ENCODE peak calls at places on chromosomes 1 and 21, in seven cellular contexts. I is sigmoid colon, Z is IMR-90, C is stomach, E is upper lobe of left lung, F is A549, X is heart left ventricle. A is an unnamed sample.

GRCh38 chr1:100734716-100735115 is 15.2 kb downstream of the VCAM1 start:
- DNase-seq in I (no peak), Z (peak), C (no peak), E (no peak), F (no peak), X (no peak), A (no peak)

GRCh38 chr1:54397090-54397591 is 9.1 kb downstream of the SSBP3 start:
- DNase-seq in I (no peak), Z (no peak), C (peak), E (no peak), F (no peak), X (peak), A (no peak)

GRCh38 chr1:220224033-220224432 is 48.2 kb downstream of the RAB3GAP2 start:
- DNase-seq in I (no peak), Z (no peak), C (no peak), E (no peak), F (no peak), X (no peak), A (no peak)

GRCh38 chr1:248618878-248619277 is 16.0 kb downstream of the OR2T11 start:
- DNase-seq in I (no peak), Z (peak), C (peak), E (peak), F (peak), X (peak), A (no peak)

GRCh38 chr1:112701227-112702066 is 5.5 kb downstream of the RHOC start:
- DNase-seq in I (peak), Z (no peak), C (peak), E (no peak), F (no peak), X (no peak), A (no peak)

GRCh38 chr1:2233997-2234761 is 6.1 kb downstream of the SKI start:
- DNase-seq in I (peak), Z (peak), C (peak), E (peak), F (no peak), X (peak), A (peak)

GRCh38 chr1:231139659-231140650 is 21.9 kb upstream of the TRIM67 start:
- DNase-seq in I (no peak), Z (peak), C (no peak), E (peak), F (peak), X (no peak), A (peak)

GRCh38 chr1:154778944-154779343 is 91.1 kb downstream of the KCNN3 start:
- DNase-seq in I (no peak), Z (no peak), C (no peak), E (no peak), F (no peak), X (no peak), A (no peak)

DNA sequence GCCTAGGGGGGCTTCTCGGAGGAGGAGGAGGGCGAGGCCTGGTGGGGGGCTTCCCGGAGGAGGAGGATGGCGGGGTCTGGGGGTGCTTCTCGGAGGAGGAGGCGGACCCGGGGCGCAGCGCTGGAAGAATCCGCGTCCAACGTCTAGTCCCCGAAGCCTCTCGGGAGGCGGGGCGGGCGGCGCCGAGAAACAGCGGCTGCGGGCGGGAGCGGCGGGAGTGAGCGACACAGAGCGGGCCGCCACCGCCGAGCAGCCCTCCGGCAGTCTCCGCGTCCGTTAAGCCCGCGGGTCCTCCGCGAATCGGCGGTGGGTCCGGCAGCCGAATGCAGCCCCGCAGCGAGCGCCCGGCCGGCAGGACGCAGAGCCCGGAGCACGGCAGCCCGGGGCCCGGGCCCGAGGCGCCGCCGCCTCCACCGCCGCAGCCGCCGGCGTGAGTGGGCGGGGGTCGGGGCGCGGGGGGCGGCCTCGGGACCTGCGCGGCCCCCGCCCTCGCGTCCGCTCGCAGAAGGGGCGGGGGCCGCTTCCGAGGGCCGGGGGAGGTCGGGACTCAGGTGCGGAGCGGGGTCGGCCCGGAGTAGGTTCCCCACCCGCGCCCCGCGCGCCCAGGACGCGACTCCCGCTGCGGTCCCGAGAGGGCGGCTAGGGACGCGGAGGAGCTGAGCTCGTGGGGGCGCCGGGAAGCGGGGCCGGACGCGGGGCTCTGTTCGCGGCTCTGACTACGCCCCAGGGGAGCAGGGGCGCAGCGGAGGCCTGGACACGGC is at the start of gene KLHL17:
- DNase-seq in I (no peak), Z (peak), C (peak), E (peak), F (no peak), X (peak), A (peak)
- TF ChIP-seq POLR2A in I (no peak), Z (no peak), C (no peak), E (peak), F (peak), X (peak), A (peak)

GRCh38 chr1:45400049-45400448 is 59.8 kb upstream of the MUTYH start:
- DNase-seq in I (no peak), Z (no peak), C (no peak), E (no peak), F (no peak), X (no peak), A (no peak)

GRCh38 chr1:45403298-45404079 is 63.2 kb upstream of the MUTYH start:
- DNase-seq in I (no peak), Z (no peak), C (no peak), E (no peak), F (no peak), X (no peak), A (no peak)

GRCh38 chr1:45397285-45397684 is 57.0 kb upstream of the MUTYH start:
- DNase-seq in I (no peak), Z (no peak), C (no peak), E (no peak), F (no peak), X (no peak), A (no peak)

GRCh38 chr1:45405636-45406035 is 65.4 kb upstream of the MUTYH start:
- DNase-seq in I (no peak), Z (no peak), C (no peak), E (no peak), F (no peak), X (no peak), A (no peak)

DNA sequence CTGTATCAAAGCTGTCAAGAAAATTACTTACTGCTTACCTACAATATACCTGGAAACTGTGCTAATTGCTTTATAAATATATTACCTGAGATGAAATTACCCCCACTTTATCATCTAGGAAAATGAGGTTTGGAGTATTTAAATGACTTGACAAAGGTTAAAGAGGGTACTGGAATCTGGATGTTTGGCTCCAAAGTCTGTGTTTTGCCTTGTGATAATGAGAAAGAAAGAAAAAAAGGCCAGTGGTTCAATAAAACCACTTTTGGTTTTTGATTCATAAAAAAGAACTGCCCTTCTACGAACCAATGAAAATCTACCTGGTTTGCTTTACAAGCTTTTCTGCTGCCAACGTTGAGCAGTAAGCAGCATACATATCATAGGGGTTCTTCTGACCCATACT is 61.3 kb upstream of the MUTYH start:
- DNase-seq in I (no peak), Z (no peak), C (no peak), E (no peak), F (no peak), X (no peak), A (no peak)
- TF ChIP-seq POLR2A in I (no peak), Z (no peak), C (no peak), E (no peak), F (no peak), X (no peak), A (no peak)

GRCh38 chr1:15835205-15835740 is 12.2 kb upstream of the SPEN start:
- DNase-seq in I (no peak), Z (no peak), C (no peak), E (no peak), F (no peak), X (no peak), A (no peak)

GRCh38 chr1:15835741-15836510 is 11.6 kb upstream of the SPEN start:
- DNase-seq in I (peak), Z (peak), C (peak), E (peak), F (peak), X (peak), A (peak)

GRCh38 chr1:15834406-15835204 is 12.9 kb upstream of the SPEN start:
- DNase-seq in I (peak), Z (peak), C (peak), E (peak), F (peak), X (peak), A (peak)

GRCh38 chr1:15833842-15834405 is 13.6 kb upstream of the SPEN start:
- DNase-seq in I (no peak), Z (no peak), C (no peak), E (no peak), F (no peak), X (no peak), A (no peak)

DNA sequence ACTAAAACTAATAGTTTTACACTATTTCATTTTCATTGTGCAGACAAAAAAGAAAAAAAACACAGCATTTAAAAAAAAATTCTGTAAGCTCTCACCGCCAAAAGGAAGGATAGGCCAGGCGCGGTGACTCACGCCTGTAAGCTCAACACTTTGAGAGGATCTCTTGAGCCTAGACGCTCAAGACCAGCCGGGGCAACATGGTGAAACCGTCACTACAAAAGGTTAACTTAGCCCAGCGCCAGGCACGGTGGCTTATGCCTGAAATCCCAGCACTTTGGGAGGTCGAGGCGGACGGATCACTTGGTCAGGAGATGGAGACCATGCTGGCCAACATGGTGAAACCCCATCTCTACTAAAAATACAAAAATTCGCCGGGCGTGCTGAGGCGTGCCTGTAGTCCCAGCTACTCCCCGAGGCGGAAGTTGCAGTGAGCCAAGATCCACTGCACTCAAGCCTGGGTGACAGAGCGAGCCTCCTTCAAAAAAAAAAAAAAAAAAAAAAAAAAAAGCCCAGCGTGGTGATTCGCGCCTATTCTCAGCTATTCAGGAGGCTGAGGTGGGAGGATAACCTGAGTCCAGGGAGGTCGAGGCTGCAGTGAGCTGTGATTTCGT is 14.3 kb upstream of the SPEN start:
- DNase-seq in I (peak), Z (no peak), C (peak), E (peak), F (no peak), X (peak), A (no peak)
- TF ChIP-seq POLR2A in I (no peak), Z (no peak), C (no peak), E (peak), F (peak), X (no peak), A (peak)

DNA sequence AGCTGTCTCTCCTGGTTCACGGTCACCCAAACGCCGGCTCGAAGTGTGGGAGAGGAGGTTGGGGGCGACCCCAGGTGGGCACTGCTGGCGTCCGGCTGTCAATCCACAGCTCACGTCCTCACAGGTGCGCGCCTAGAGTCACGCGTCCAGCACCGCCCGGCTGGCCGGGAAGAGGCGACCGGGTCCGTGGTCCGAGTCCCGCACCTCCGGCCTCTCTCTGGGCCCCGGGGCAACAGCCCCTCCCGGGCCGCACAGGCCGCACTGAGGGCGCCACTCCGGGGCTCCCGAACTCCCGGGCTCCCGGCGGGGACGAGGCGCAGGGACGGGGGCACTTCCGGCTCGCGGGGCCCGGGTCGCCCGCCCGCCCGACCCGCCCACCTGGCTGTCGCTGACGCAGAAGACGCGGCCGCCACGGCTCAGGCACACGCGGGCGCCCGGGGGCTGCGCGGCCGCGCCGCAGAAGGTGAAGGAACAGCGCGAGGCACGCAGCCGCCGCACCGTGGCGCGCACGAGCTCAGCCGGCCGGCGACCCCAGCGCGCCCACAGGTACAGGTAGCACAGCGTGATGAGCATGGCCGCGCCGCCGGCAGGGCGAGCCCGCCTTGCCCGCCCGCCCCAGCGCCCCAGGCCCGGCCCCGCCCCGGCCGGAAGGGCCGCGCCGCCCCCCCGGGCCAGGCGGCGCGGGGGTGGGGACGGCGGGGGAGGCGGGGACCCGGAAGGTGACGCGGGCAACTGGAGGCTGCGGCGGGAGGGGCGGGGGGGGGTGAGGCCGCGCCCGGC is at the start of gene HLCS:
- DNase-seq in I (peak), Z (peak), C (peak), E (peak), F (peak), X (peak), A (peak)
- TF ChIP-seq POLR2A in I (no peak), Z (peak), C (no peak), E (peak), F (peak), X (peak), A (peak)

DNA sequence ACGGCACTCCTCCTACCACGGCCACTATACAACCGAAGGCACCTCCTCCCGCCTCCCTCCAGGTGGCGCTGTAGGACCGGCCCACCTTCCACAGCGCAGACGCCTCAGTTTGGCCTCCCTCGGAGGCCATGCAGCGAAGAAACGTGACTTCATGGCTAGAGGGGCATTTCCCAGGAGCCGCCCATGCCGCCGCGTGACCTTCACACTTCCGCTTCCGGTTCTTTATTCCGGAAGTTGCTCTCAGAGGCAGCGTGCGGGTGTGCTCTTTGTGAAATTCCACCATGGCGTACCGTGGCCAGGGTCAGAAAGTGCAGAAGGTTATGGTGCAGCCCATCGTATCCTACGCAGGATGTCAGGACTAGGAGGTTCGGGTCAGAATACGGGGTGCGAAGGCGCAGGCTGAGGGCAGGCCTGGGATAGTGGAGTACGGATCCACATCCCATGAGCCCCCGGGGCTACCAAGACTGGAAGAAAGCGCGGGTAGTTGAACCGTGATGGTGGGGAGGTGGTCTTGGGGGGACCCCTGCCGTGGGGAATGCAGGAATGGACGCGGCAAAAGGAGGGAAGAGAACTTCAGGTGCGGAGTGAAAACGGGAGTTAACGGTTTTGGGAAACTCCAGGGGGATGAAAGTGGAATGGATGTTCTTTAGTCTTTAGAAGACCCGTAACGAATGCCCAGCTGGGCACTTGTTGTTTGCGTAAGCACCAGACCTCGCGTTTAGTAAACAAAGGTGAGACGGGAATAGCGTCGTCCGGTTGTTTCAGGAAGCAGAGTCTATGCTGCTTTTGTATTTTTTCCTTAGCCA is at the start of gene SNRPE:
- DNase-seq in I (peak), Z (peak), C (peak), E (peak), F (peak), X (peak), A (peak)
- TF ChIP-seq POLR2A in I (peak), Z (peak), C (no peak), E (peak), F (peak), X (peak), A (peak)

GRCh38 chr1:24941566-24941965 is 11.5 kb upstream of the RUNX3 start:
- DNase-seq in I (no peak), Z (no peak), C (no peak), E (no peak), F (no peak), X (no peak), A (no peak)
- TF ChIP-seq POLR2A in I (no peak), Z (no peak), C (no peak), E (no peak), F (no peak), X (no peak), A (no peak)